ENCODE peak calls at places on chromosomes 4 and X, in seven cellular contexts. B is DMS79; L is adrenal gland; Q is activated B cell treated with CpG ODN at 0.5 μM for 24 hours; I is amniotic stem cell; F is CD8-positive, alpha-beta memory T cell; O is activated CD4-positive, alpha-beta T cell treated with anti-CD3 and anti-CD28 coated beads, Interleukin-2, amount 50 U/mL, for 1 hour. N is an unnamed sample.

GRCh38 chr4:139919513-139919912 is 234.5 kb downstream of the MAML3 start:
- DNase-seq in B (no peak), L (no peak), Q (no peak), I (no peak), F (no peak), O (no peak), N (no peak)

GRCh38 chr4:122329876-122330595 is 48.8 kb upstream of the ADAD1 start:
- DNase-seq in B (no peak), L (no peak), Q (no peak), I (no peak), F (no peak), O (no peak), N (no peak)

GRCh38 chr4:140135529-140136021 is 18.4 kb downstream of the MAML3 start:
- DNase-seq in B (peak), L (peak), Q (no peak), I (no peak), F (no peak), O (no peak), N (no peak)

GRCh38 chrX:123230798-123231197 is 46.7 kb downstream of the GRIA3 start:
- DNase-seq in B (no peak), L (no peak), Q (no peak), I (no peak), F (no peak), O (no peak), N (no peak)

GRCh38 chr4:40986375-40986774 is 228.0 kb downstream of the APBB2 start:
- DNase-seq in B (no peak), L (no peak), Q (no peak), I (no peak), F (no peak), O (no peak), N (no peak)

GRCh38 chrX:18920079-18920478 is 63.8 kb downstream of the PHKA2 start:
- DNase-seq in B (no peak), L (no peak), Q (no peak), I (no peak), F (no peak), O (no peak), N (no peak)

GRCh38 chrX:11367609-11368430 is 74.6 kb downstream of the AMELX start:
- DNase-seq in B (no peak), L (no peak), Q (no peak), I (no peak), F (no peak), O (no peak), N (peak)

GRCh38 chr4:134201216-134202098 is at the start of gene PABPC4L:
- DNase-seq in B (peak), L (peak), Q (no peak), I (peak), F (no peak), O (no peak), N (peak)

N was measured in endothelial cell.